ENCODE peak calls at places on chromosomes 13 and 19, in nine cellular contexts. One of them, this sample, is unnamed.

GRCh38 chr13:111620586-111620985 is 300.1 kb downstream of the TEX29 start:
- DNase-seq in fibroblast of mammary gland: no peak
- DNase-seq in psoas muscle: no peak
- DNase-seq in skeletal muscle cell: no peak
- DNase-seq in Calu3: no peak
- DNase-seq in left ventricle myocardium superior: no peak
- DNase-seq in HTR-8/SVneo: no peak
- DNase-seq in T-cell: no peak
- DNase-seq in C1 segment of cervical spinal cord: no peak
- DNase-seq in this sample: no peak

GRCh38 chr19:12840091-12841079 is 2.1 kb downstream of the MAST1 start:
- DNase-seq in T-cell: no peak
- DNase-seq in skeletal muscle cell: no peak
- DNase-seq in HTR-8/SVneo: no peak
- DNase-seq in C1 segment of cervical spinal cord: no peak
- DNase-seq in psoas muscle: peak
- DNase-seq in left ventricle myocardium superior: peak
- DNase-seq in fibroblast of mammary gland: peak
- DNase-seq in Calu3: peak
- DNase-seq in this sample: peak

GRCh38 chr19:19191920-19192882 is at the start of the genes BORCS8 and RFXANK:
- DNase-seq in HTR-8/SVneo: peak
- DNase-seq in C1 segment of cervical spinal cord: peak
- DNase-seq in skeletal muscle cell: peak
- DNase-seq in Calu3: peak
- DNase-seq in left ventricle myocardium superior: peak
- DNase-seq in T-cell: peak
- DNase-seq in psoas muscle: peak
- DNase-seq in fibroblast of mammary gland: peak
- DNase-seq in this sample: peak

GRCh38 chr13:25046985-25047660 is 48.8 kb upstream of the PABPC3 start:
- DNase-seq in psoas muscle: no peak
- DNase-seq in Calu3: no peak
- DNase-seq in T-cell: no peak
- DNase-seq in C1 segment of cervical spinal cord: peak
- DNase-seq in HTR-8/SVneo: peak
- DNase-seq in skeletal muscle cell: peak
- DNase-seq in fibroblast of mammary gland: peak
- DNase-seq in left ventricle myocardium superior: no peak
- DNase-seq in this sample: peak

GRCh38 chr19:38055040-38055439 is 148.0 kb downstream of the SIPA1L3 start:
- DNase-seq in skeletal muscle cell: no peak
- DNase-seq in T-cell: no peak
- DNase-seq in Calu3: no peak
- DNase-seq in HTR-8/SVneo: no peak
- DNase-seq in psoas muscle: no peak
- DNase-seq in fibroblast of mammary gland: no peak
- DNase-seq in left ventricle myocardium superior: no peak
- DNase-seq in C1 segment of cervical spinal cord: no peak
- DNase-seq in this sample: no peak

GRCh38 chr19:1826557-1827521 is 14.8 kb upstream of the ATP8B3 start:
- DNase-seq in T-cell: no peak
- DNase-seq in skeletal muscle cell: no peak
- DNase-seq in C1 segment of cervical spinal cord: no peak
- DNase-seq in fibroblast of mammary gland: no peak
- DNase-seq in HTR-8/SVneo: no peak
- DNase-seq in Calu3: no peak
- DNase-seq in psoas muscle: no peak
- DNase-seq in left ventricle myocardium superior: no peak
- DNase-seq in this sample: no peak

GRCh38 chr19:7635670-7636069 is 1.2 kb upstream of the STXBP2 start:
- DNase-seq in skeletal muscle cell: no peak
- DNase-seq in C1 segment of cervical spinal cord: no peak
- DNase-seq in left ventricle myocardium superior: no peak
- DNase-seq in T-cell: no peak
- DNase-seq in fibroblast of mammary gland: no peak
- DNase-seq in Calu3: no peak
- DNase-seq in HTR-8/SVneo: no peak
- DNase-seq in psoas muscle: no peak
- DNase-seq in this sample: no peak

GRCh38 chr13:21060063-21060826 is 1.1 kb downstream of the LATS2 start:
- DNase-seq in HTR-8/SVneo: no peak
- DNase-seq in psoas muscle: peak
- DNase-seq in left ventricle myocardium superior: peak
- DNase-seq in skeletal muscle cell: no peak
- DNase-seq in fibroblast of mammary gland: peak
- DNase-seq in C1 segment of cervical spinal cord: no peak
- DNase-seq in Calu3: peak
- DNase-seq in T-cell: no peak
- DNase-seq in this sample: peak

GRCh38 chr13:100208596-100208995 is 119.7 kb downstream of the PCCA start:
- DNase-seq in skeletal muscle cell: no peak
- DNase-seq in Calu3: no peak
- DNase-seq in fibroblast of mammary gland: peak
- DNase-seq in T-cell: no peak
- DNase-seq in HTR-8/SVneo: no peak
- DNase-seq in psoas muscle: no peak
- DNase-seq in left ventricle myocardium superior: no peak
- DNase-seq in C1 segment of cervical spinal cord: no peak
- DNase-seq in this sample: peak

GRCh38 chr13:105572401-105572800 is 963.1 kb downstream of the EFNB2 start:
- DNase-seq in C1 segment of cervical spinal cord: no peak
- DNase-seq in left ventricle myocardium superior: no peak
- DNase-seq in HTR-8/SVneo: no peak
- DNase-seq in psoas muscle: no peak
- DNase-seq in T-cell: no peak
- DNase-seq in skeletal muscle cell: no peak
- DNase-seq in fibroblast of mammary gland: no peak
- DNase-seq in Calu3: no peak
- DNase-seq in this sample: no peak

GRCh38 chr13:106619688-106620555 is 52.0 kb upstream of the ARGLU1 start:
- DNase-seq in skeletal muscle cell: no peak
- DNase-seq in Calu3: peak
- DNase-seq in fibroblast of mammary gland: peak
- DNase-seq in HTR-8/SVneo: peak
- DNase-seq in psoas muscle: no peak
- DNase-seq in T-cell: no peak
- DNase-seq in C1 segment of cervical spinal cord: peak
- DNase-seq in left ventricle myocardium superior: no peak
- DNase-seq in this sample: peak

GRCh38 chr13:86986448-86986847 is 684.7 kb upstream of the SLITRK5 start:
- DNase-seq in skeletal muscle cell: no peak
- DNase-seq in C1 segment of cervical spinal cord: no peak
- DNase-seq in fibroblast of mammary gland: no peak
- DNase-seq in Calu3: no peak
- DNase-seq in HTR-8/SVneo: no peak
- DNase-seq in psoas muscle: no peak
- DNase-seq in T-cell: no peak
- DNase-seq in left ventricle myocardium superior: no peak
- DNase-seq in this sample: no peak

GRCh38 chr13:32911506-32911905 is 104.7 kb upstream of the KL start:
- DNase-seq in C1 segment of cervical spinal cord: no peak
- DNase-seq in T-cell: no peak
- DNase-seq in left ventricle myocardium superior: no peak
- DNase-seq in psoas muscle: no peak
- DNase-seq in skeletal muscle cell: peak
- DNase-seq in fibroblast of mammary gland: peak
- DNase-seq in HTR-8/SVneo: peak
- DNase-seq in Calu3: peak
- DNase-seq in this sample: peak

GRCh38 chr13:49063526-49063925 is 87.8 kb downstream of the FNDC3A start:
- DNase-seq in fibroblast of mammary gland: no peak
- DNase-seq in psoas muscle: no peak
- DNase-seq in HTR-8/SVneo: no peak
- DNase-seq in left ventricle myocardium superior: no peak
- DNase-seq in Calu3: no peak
- DNase-seq in T-cell: no peak
- DNase-seq in skeletal muscle cell: no peak
- DNase-seq in C1 segment of cervical spinal cord: no peak
- DNase-seq in this sample: no peak